ENCODE peak calls at places on chromosomes 11 and 22, in nine cellular contexts. Z is K562, M is stomach, I is H1, H is NB4, G is tibial nerve, W is uterus, N is A549, A is transverse colon. B is an unnamed sample.

GRCh38 chr11:118064956-118065355 is 11.9 kb upstream of the TMPRSS4 start:
- DNase-seq in Z (no peak), H (no peak), G (no peak), I (no peak), W (no peak), N (no peak), A (no peak), M (no peak), B (no peak)

GRCh38 chr11:22193348-22194051 is 615 bp downstream of the ANO5 start:
- DNase-seq in G (no peak), A (peak; percentile 14), Z (peak; percentile 6), H (no peak), M (peak; percentile 26), W (no peak), I (peak; percentile 67), N (peak; percentile 30), B (no peak)

GRCh38 chr11:115081972-115082371 is 403.6 kb downstream of the NXPE2 start:
- DNase-seq in Z (no peak), G (no peak), I (no peak), M (no peak), N (no peak), H (no peak), W (no peak), A (no peak), B (no peak)

GRCh38 chr11:117861151-117862018 is 15.1 kb downstream of the FXYD6 start:
- DNase-seq in I (peak; percentile 72), A (no peak), Z (no peak), M (peak; percentile 24), H (no peak), N (no peak), G (no peak), W (peak; percentile 59), B (no peak)

GRCh38 chr11:12090761-12091261 is 19.6 kb upstream of the MICAL2 start:
- DNase-seq in M (peak; percentile 64), I (no peak), G (no peak), N (no peak), W (no peak), H (no peak), A (peak; percentile 89), Z (no peak), B (no peak)

GRCh38 chr22:24035296-24035695 is 24.2 kb downstream of the CABIN1 start:
- DNase-seq in N (no peak), H (no peak), M (peak; percentile 10), G (no peak), W (no peak), I (no peak), A (no peak), Z (no peak), B (no peak)

GRCh38 chr11:66564538-66564937 is 3.9 kb downstream of the CTSF start:
- DNase-seq in I (no peak), N (no peak), G (no peak), Z (no peak), M (no peak), W (no peak), H (no peak), A (no peak), B (no peak)

GRCh38 chr11:117225553-117226170 is 6.2 kb downstream of the PCSK7 start:
- DNase-seq in G (no peak), A (peak; percentile 9), W (peak; percentile 20), Z (no peak), N (no peak), H (no peak), M (no peak), I (no peak), B (no peak)

GRCh38 chr11:26143553-26144308 is 188.2 kb upstream of the ANO3 start:
- DNase-seq in M (no peak), N (no peak), I (no peak), G (no peak), H (no peak), W (no peak), A (no peak), Z (no peak), B (no peak)

GRCh38 chr22:48102581-48102980 is 1340.1 kb downstream of the TBC1D22A start:
- DNase-seq in W (no peak), Z (no peak), G (no peak), H (no peak), N (no peak), M (peak; percentile 17), I (no peak), A (no peak), B (no peak)

GRCh38 chr11:10114593-10115404 is 179.2 kb downstream of the SBF2 start:
- DNase-seq in M (no peak), I (no peak), H (no peak), A (no peak), W (no peak), N (no peak), Z (no peak), G (no peak), B (no peak)

GRCh38 chr11:116596346-116597260 is 176.2 kb downstream of the BUD13 start:
- DNase-seq in I (no peak), M (no peak), G (no peak), Z (no peak), N (no peak), W (no peak), H (no peak), A (no peak), B (no peak)

GRCh38 chr11:87473174-87473573 is 435.4 kb downstream of the TMEM135 start:
- DNase-seq in A (no peak), M (no peak), N (no peak), G (no peak), I (no peak), Z (no peak), W (peak; percentile 20), H (no peak), B (peak; percentile 30)
- TF ChIP-seq POLR2A in A (no peak), M (no peak), N (no peak), G (no peak), I (no peak), Z (no peak), W (no peak), H (no peak), B (no peak)

GRCh38 chr11:72226701-72227100 is 2.1 kb downstream of the INPPL1 start:
- DNase-seq in I (peak; percentile 38), G (no peak), H (no peak), Z (no peak), M (peak; percentile 10), W (no peak), N (no peak), A (no peak), B (no peak)

GRCh38 chr11:72223615-72224586 is 666 bp upstream of the INPPL1 start:
- DNase-seq in G (no peak), H (peak; percentile 82), Z (peak; percentile 83), M (peak; percentile 82), A (peak; percentile 85), W (peak; percentile 85), N (no peak), I (peak; percentile 79), B (no peak)

GRCh38 chr11:72225411-72225951 is 914 bp downstream of the INPPL1 start:
- DNase-seq in M (no peak), H (peak; percentile 54), Z (peak; percentile 23), N (no peak), W (no peak), A (no peak), G (no peak), I (no peak), B (no peak)

GRCh38 chr11:72222907-72223614 is 1.5 kb upstream of the INPPL1 start:
- DNase-seq in I (peak; percentile 92), A (peak; percentile 97), H (peak; percentile 99), Z (peak; percentile 97), M (peak; percentile 96), G (peak; percentile 87), W (peak; percentile 96), N (peak; percentile 53), B (peak; percentile 77)

DNA sequence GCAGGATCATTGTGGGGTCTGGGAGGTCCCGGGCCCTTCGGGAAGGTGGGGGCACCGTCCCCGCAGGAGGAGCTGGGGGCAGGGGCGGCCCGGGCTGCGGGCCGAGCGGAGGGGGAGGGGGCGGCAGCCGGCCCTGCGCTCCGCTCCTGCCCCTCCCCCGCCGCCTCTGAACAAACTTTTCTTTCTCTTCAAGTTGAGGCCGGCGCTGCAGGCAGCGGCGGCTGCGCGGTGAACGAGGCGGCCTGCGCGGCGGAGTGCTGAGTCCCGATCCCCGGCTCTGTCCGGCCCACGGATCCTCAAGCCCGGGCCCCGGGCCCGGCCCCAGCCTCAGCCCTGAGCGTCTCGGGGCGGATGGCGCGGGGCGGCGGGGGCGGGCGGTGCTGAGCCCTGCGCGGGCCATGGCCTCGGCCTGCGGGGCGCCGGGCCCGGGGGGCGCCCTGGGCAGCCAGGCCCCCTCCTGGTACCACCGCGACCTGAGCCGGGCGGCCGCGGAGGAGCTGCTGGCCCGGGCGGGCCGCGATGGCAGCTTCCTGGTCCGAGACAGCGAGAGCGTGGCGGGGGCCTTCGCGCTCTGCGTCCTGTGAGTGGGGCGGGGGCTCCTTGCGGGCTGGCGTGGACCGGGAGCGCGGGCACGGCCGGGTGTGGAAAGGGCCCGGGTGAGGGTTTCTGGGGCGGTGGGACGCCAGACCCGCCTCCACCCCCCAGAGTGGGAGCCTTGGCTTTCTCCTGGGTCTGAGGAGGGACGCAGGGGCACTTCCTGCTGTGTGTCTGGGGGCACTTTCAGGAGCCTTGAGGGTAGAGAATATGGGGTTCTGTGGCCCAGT is at the start of gene INPPL1:
- DNase-seq in I (peak; percentile 61), G (no peak), W (peak; percentile 63), N (no peak), A (peak; percentile 64), Z (peak; percentile 62), H (peak; percentile 69), M (peak; percentile 58), B (no peak)
- TF ChIP-seq POLR2A in I (peak; percentile 17), G (no peak), W (peak; percentile 15), N (peak; percentile 17), A (no peak), Z (no peak), H (peak; percentile 19), M (no peak), B (peak; percentile 20)

GRCh38 chr11:33700425-33701271 is at the start of gene C11orf91:
- DNase-seq in M (peak; percentile 97), G (peak; percentile 94), Z (peak; percentile 96), N (peak; percentile 70), H (peak; percentile 96), A (peak; percentile 98), I (peak; percentile 99), W (peak; percentile 97), B (peak; percentile 56)
- TF ChIP-seq POLR2A in M (no peak), G (peak; percentile 57), Z (no peak), N (peak; percentile 16), H (peak; percentile 73), A (peak; percentile 65), I (peak; percentile 83), W (peak; percentile 61), B (peak; percentile 34)

GRCh38 chr11:72626637-72626936 is 47.6 kb downstream of the PDE2A start:
- DNase-seq in N (no peak), W (no peak), G (no peak), H (no peak), M (no peak), I (no peak), A (no peak), Z (no peak), B (no peak)

GRCh38 chr11:72625746-72626636 is 48.2 kb downstream of the PDE2A start:
- DNase-seq in N (no peak), G (peak; percentile 37), Z (peak; percentile 58), M (peak; percentile 68), W (peak; percentile 52), I (no peak), A (peak; percentile 52), H (no peak), B (no peak)

GRCh38 chr11:72623052-72623451 is 51.2 kb downstream of the PDE2A start:
- DNase-seq in I (no peak), Z (no peak), A (no peak), H (no peak), W (no peak), M (no peak), G (no peak), N (no peak), B (no peak)

GRCh38 chr11:72627594-72628281 is 46.5 kb downstream of the PDE2A start:
- DNase-seq in Z (no peak), M (no peak), N (no peak), G (no peak), W (no peak), H (no peak), A (peak; percentile 22), I (no peak), B (no peak)

GRCh38 chr11:72624496-72625201 is 49.6 kb downstream of the PDE2A start:
- DNase-seq in Z (no peak), M (no peak), H (no peak), I (no peak), W (peak; percentile 45), G (no peak), N (no peak), A (no peak), B (no peak)
- TF ChIP-seq POLR2A in Z (no peak), M (no peak), H (no peak), I (no peak), W (no peak), G (no peak), N (no peak), A (no peak), B (no peak)